ENCODE peak calls at places on chromosomes 3 and 15, in seven cellular contexts. E is HepG2, X is GM12891, J is GM23338, B is transverse colon, P is spleen, S is vagina. M is an unnamed sample.

GRCh38 chr3:22231061-22231460 is 480.1 kb upstream of the ZNF385D start:
- DNase-seq in P (no peak), E (no peak), X (no peak), B (no peak), S (no peak), J (no peak), M (no peak)

GRCh38 chr3:120554727-120555660 is 41.1 kb upstream of the NDUFB4 start:
- DNase-seq in X (no peak), P (no peak), E (no peak), B (no peak), S (no peak), J (no peak), M (no peak)

GRCh38 chr3:36494461-36495109 is 114.3 kb downstream of the STAC start:
- DNase-seq in B (peak; percentile 7), X (no peak), E (no peak), S (no peak), J (no peak), P (no peak), M (peak; percentile 77)

GRCh38 chr3:40452876-40453730 is 4.0 kb upstream of the RPL14 start:
- DNase-seq in P (peak; percentile 100), B (peak; percentile 99), E (peak; percentile 98), S (peak; percentile 99), J (peak; percentile 100), X (peak; percentile 80), M (peak; percentile 99)

GRCh38 chr15:61657461-61657860 is 402.8 kb downstream of the VPS13C start:
- DNase-seq in P (no peak), B (no peak), S (no peak), X (no peak), E (no peak), J (no peak), M (no peak)

GRCh38 chr3:46607603-46608028 is 4.7 kb upstream of the FAM240A start:
- DNase-seq in S (no peak), B (no peak), P (no peak), X (no peak), E (peak; percentile 34), J (peak; percentile 85), M (peak; percentile 8)

GRCh38 chr3:51434746-51435323 is 43.8 kb downstream of the RBM15B start:
- DNase-seq in S (no peak), P (no peak), B (peak; percentile 44), X (peak; percentile 20), J (peak; percentile 84), E (peak; percentile 48), M (peak; percentile 52)

GRCh38 chr3:189192725-189193124 is 21.0 kb downstream of the TPRG1 start:
- DNase-seq in B (no peak), X (no peak), E (no peak), S (no peak), P (no peak), J (no peak), M (no peak)

GRCh38 chr3:134381048-134381447 is 6.8 kb upstream of the AMOTL2 start:
- DNase-seq in J (no peak), B (no peak), S (no peak), X (no peak), E (no peak), P (no peak), M (no peak)

GRCh38 chr15:68418611-68419161 is 13.3 kb downstream of the ITGA11 start:
- DNase-seq in J (no peak), P (no peak), E (no peak), B (peak; percentile 65), X (no peak), S (peak; percentile 83), M (no peak)

GRCh38 chr15:62766599-62766998 is 275.9 kb upstream of the TPM1 start:
- DNase-seq in J (no peak), P (no peak), S (no peak), B (no peak), E (no peak), X (no peak), M (no peak)

GRCh38 chr3:39193391-39193790 is 996 bp upstream of the XIRP1 start:
- DNase-seq in X (no peak), B (no peak), E (no peak), S (no peak), P (no peak), J (no peak), M (no peak)

GRCh38 chr3:132256984-132257383 is 60.2 kb upstream of the ACP3 start:
- DNase-seq in B (peak; percentile 16), E (peak; percentile 27), J (peak; percentile 83), S (no peak), P (no peak), X (no peak), M (peak; percentile 51)

GRCh38 chr3:67030785-67031740 is 33.0 kb downstream of the KBTBD8 start:
- DNase-seq in J (no peak), B (no peak), E (no peak), X (no peak), P (no peak), S (no peak), M (no peak)

GRCh38 chr15:30859091-30859874 is 44.4 kb upstream of the FAN1 start:
- DNase-seq in E (peak; percentile 14), J (peak; percentile 61), S (no peak), B (no peak), X (peak; percentile 22), P (no peak), M (no peak)

GRCh38 chr3:175304437-175304836 is 445.3 kb downstream of the NAALADL2 start:
- DNase-seq in E (no peak), P (no peak), B (no peak), J (no peak), S (no peak), X (no peak), M (no peak)

DNA sequence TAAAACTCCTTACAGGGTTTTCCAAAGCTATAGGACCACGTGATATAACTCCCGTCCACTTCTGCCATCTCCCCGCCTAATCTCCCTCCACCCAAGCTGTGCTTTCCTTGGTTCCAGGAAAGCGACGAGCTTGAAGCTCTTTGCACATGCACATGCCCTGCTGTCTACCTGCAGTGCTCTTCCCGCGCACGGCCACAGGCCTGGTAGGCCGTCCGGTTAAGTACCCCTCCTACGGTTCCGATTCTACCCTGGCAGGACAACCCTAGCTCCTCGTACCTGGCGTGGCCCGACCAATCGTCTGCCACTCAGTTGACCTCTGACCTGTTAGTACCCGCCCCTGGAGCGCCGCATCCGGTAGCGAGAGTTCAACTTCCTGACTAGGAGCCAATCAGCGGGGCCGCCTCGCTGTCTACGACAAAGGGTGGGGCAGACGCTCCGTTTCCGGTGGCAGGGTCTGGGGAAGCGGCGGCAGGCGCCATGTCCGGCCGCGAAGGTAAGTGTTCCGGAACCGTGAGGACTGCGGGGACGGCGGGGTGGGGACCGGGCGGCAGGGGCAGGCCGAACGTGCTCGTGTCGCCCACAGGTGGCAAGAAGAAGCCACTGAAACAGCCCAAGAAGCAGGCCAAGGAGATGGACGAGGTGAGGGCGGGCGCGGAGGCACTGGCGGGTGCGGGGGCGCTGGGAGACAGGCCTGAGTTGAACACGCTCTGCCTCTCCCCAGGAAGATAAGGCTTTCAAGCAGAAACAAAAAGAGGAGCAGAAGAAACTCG is at the start of the genes CCDC51 and TMA7:
- DNase-seq in P (peak; percentile 99), S (peak; percentile 99), E (peak; percentile 96), X (peak; percentile 97), J (peak; percentile 99), B (peak; percentile 99), M (peak; percentile 99)
- TF ChIP-seq POLR2AphosphoS5 in P (peak; percentile 98), S (peak; percentile 99), E (peak; percentile 83), X (peak; percentile 60), J (peak; percentile 83), B (peak; percentile 98), M (peak; percentile 91)

DNA sequence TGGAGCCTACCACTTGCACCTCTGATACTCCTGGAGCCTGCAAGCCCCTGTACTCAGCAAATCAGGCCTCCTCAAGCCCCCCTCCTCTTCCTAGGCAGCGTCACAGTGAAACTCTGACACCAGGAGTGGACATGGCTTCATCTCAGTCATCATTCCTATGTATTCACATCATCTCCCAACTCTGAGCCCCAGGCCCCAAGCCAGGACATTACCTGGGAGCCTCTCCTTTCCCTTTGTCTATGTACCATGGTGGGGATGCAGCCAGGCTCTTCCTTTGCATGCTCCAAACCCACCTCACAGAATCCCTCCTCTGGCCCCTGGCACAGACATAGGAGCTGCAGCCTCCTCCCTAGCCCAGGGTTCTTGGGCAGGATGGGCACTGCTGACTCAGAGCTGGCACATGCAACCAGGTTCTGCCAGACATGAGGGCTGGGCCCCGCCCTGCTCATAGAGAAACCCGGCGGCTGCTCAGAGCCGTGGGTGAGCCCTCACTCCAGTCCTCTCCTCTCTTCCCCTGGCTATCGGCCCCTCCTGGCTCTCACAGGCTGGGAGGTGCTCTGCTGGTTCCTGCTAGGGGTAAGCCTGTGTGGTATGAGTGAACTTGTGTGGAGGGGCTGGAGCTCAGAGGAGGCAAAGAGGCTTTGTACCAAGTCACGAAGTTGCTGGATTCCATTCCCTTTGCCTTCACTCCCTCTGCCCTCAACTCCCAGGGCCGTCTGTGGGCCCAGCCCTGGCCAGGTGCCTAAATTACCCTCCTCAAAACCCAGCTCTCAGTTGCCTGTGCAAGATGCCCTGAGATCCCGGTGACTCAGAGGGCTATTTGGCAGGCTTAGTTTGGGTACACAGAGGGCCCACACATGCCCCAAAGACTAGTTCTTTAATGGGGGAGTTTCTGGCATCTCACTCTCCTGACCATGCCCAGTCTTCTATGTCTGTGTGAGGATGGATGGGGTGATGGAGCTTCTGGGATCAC is 1.9 kb upstream of the PLCD1 start:
- DNase-seq in P (no peak), B (peak; percentile 81), X (no peak), J (no peak), S (peak; percentile 85), E (no peak), M (no peak)
- TF ChIP-seq POLR2AphosphoS5 in P (peak; percentile 28), B (no peak), X (no peak), J (no peak), S (peak; percentile 57), E (no peak), M (no peak)

DNA sequence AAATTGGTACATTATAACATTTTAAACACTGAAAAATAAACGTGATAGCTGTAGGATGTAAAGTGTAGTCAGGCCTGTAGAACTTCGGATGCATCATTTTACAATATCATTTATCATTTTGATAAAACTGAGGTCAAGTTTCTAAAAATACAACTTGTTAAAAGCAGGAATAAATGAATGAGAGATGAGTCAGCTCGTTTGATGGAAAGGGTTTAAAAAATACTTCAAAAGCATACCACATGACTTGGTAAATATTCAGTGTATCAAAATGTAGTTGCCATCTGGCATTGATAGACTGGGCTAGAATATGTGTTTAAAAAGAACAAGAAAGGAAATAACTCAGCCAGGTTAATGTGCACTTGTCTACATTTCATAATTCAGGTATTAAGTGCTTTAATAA is 357.0 kb downstream of the TIGIT start:
- DNase-seq in P (no peak), J (no peak), S (no peak), E (peak; percentile 1), X (no peak), B (no peak), M (no peak)
- TF ChIP-seq POLR2AphosphoS5 in P (no peak), J (no peak), S (no peak), E (no peak), X (no peak), B (no peak), M (no peak)

GRCh38 chr15:85563731-85564130 is 183.3 kb downstream of the AKAP13 start:
- DNase-seq in S (no peak), J (no peak), B (no peak), P (no peak), X (no peak), E (no peak), M (no peak)

GRCh38 chr15:85564686-85565085 is 184.3 kb downstream of the AKAP13 start:
- DNase-seq in P (no peak), J (no peak), B (no peak), E (no peak), X (no peak), S (no peak), M (no peak)

GRCh38 chr15:85562824-85563223 is 182.4 kb downstream of the AKAP13 start:
- DNase-seq in X (no peak), J (no peak), B (no peak), P (no peak), S (no peak), E (no peak), M (no peak)

GRCh38 chr15:85559530-85559929 is 179.1 kb downstream of the AKAP13 start:
- DNase-seq in B (no peak), S (no peak), X (no peak), E (no peak), P (no peak), J (peak; percentile 24), M (no peak)

GRCh38 chr15:85563328-85563727 is 182.9 kb downstream of the AKAP13 start:
- DNase-seq in S (no peak), X (no peak), J (peak; percentile 44), E (peak; percentile 36), B (no peak), P (no peak), M (no peak)
- TF ChIP-seq POLR2AphosphoS5 in S (no peak), X (no peak), J (no peak), E (no peak), B (no peak), P (no peak), M (no peak)